ENCODE peak calls at places on chromosome X, in four cellular contexts. U is HEK293T, B is GM12878, J is K562. O is an unnamed sample.

GRCh38 chrX:108361316-108361715 is 76.9 kb downstream of the COL4A6 start:
- DNase-seq in B (no peak), U (no peak), J (no peak), O (no peak)

GRCh38 chrX:153884136-153885076 is 1.6 kb downstream of the L1CAM start:
- DNase-seq in B (no peak), J (no peak), U (no peak), O (no peak)

GRCh38 chrX:34300871-34301270 is 168.8 kb upstream of the FAM47A start:
- DNase-seq in U (peak), B (no peak), J (peak), O (peak)

GRCh38 chrX:36916941-36917340 is 91.2 kb upstream of the FAM47C start:
- DNase-seq in U (no peak), B (no peak), J (no peak), O (no peak)

GRCh38 chrX:150094996-150095395 is 156.7 kb upstream of the EOLA2 start:
- DNase-seq in U (no peak), J (no peak), B (no peak), O (no peak)

GRCh38 chrX:154142950-154143745 is 895 bp upstream of the OPN1LW start:
- DNase-seq in B (no peak), J (no peak), U (no peak), O (no peak)

GRCh38 chrX:63635750-63636149 is 149.3 kb downstream of the ARHGEF9 start:
- DNase-seq in J (no peak), U (no peak), B (no peak), O (no peak)

GRCh38 chrX:95950679-95951078 is 734.0 kb upstream of the DIAPH2 start:
- DNase-seq in U (no peak), J (no peak), B (no peak), O (no peak)

GRCh38 chrX:152817082-152817744 is 13.3 kb downstream of the CETN2 start:
- DNase-seq in J (peak), U (peak), B (no peak), O (no peak)

GRCh38 chrX:55041514-55041913 is 10.7 kb upstream of the ALAS2 start:
- DNase-seq in U (no peak), J (no peak), B (no peak), O (no peak)

GRCh38 chrX:3451566-3451965 is 105.1 kb upstream of the MXRA5 start:
- DNase-seq in B (no peak), U (no peak), J (no peak), O (no peak)

GRCh38 chrX:145729635-145730034 is 88.0 kb upstream of the SLITRK2 start:
- DNase-seq in U (no peak), J (no peak), B (no peak), O (no peak)

GRCh38 chrX:150683536-150684146 is 9.6 kb upstream of the MTMR1 start:
- DNase-seq in J (peak), U (peak), B (no peak), O (peak)

GRCh38 chrX:19544693-19545305 is 29.5 kb upstream of the MAP3K15 start:
- DNase-seq in B (no peak), U (peak), J (peak), O (peak)

GRCh38 chrX:69074726-69075125 is 90.5 kb downstream of the PJA1 start:
- DNase-seq in U (no peak), B (no peak), J (no peak), O (no peak)

GRCh38 chrX:586351-586750 is 44.2 kb upstream of the SHOX start:
- DNase-seq in B (no peak), J (no peak), U (no peak), O (no peak)

GRCh38 chrX:24014388-24015018 is 12.5 kb downstream of the KLHL15 start:
- DNase-seq in U (no peak), B (peak), J (no peak), O (no peak)

GRCh38 chrX:154396948-154397887 is 959 bp upstream of the RPL10 start:
- DNase-seq in B (no peak), U (peak), J (peak), O (peak)

GRCh38 chrX:17078031-17078730 is 131.7 kb downstream of the REPS2 start:
- DNase-seq in J (no peak), B (no peak), U (no peak), O (no peak)

GRCh38 chrX:48794993-48795501 is 6.8 kb upstream of the HDAC6 start:
- DNase-seq in U (no peak), B (no peak), J (peak), O (no peak)

GRCh38 chrX:23952984-23953907 is 45.4 kb downstream of the CXorf58 start:
- DNase-seq in U (peak), J (peak), B (peak), O (no peak)

GRCh38 chrX:42195506-42195905 is 272.2 kb upstream of the CASK start:
- DNase-seq in J (no peak), B (no peak), U (no peak), O (no peak)

GRCh38 chrX:112967341-112967740 is 126.7 kb upstream of the AMOT start:
- DNase-seq in U (no peak), B (no peak), J (no peak), O (peak)

GRCh38 chrX:66142351-66142750 is 21.7 kb upstream of the HEPH start:
- DNase-seq in J (no peak), U (no peak), B (no peak), O (no peak)

GRCh38 chrX:141405486-141405877 is 163.2 kb upstream of the SPANXC start:
- DNase-seq in J (no peak), B (no peak), U (no peak), O (no peak)

GRCh38 chrX:29453333-29453732 is 762.0 kb upstream of the MAGEB2 start:
- DNase-seq in U (no peak), J (no peak), B (no peak), O (no peak)

GRCh38 chrX:39995457-39995856 is 102.3 kb downstream of the BCOR start:
- DNase-seq in B (no peak), U (no peak), J (no peak), O (no peak)

GRCh38 chrX:119694601-119695534 is 1.9 kb upstream of the SEPTIN6 start:
- DNase-seq in J (no peak), U (no peak), B (no peak), O (peak)

GRCh38 chrX:136528645-136529315 is 3.2 kb upstream of the VGLL1 start:
- DNase-seq in U (peak), J (peak), B (no peak), O (no peak)

GRCh38 chrX:136525738-136526606 is 6.0 kb upstream of the VGLL1 start:
- DNase-seq in J (no peak), U (no peak), B (no peak), O (no peak)

GRCh38 chrX:136534131-136534530 is 2.1 kb downstream of the VGLL1 start:
- DNase-seq in J (no peak), B (no peak), U (no peak), O (no peak)

GRCh38 chrX:136531951-136532350 is at the start of gene VGLL1:
- DNase-seq in J (no peak), B (no peak), U (no peak), O (no peak)

GRCh38 chrX:136529795-136530194 is 2.2 kb upstream of the VGLL1 start:
- DNase-seq in B (no peak), U (no peak), J (peak), O (no peak)
- TF ChIP-seq TARDBP in B (no peak), U (no peak), J (no peak), O (no peak)

DNA sequence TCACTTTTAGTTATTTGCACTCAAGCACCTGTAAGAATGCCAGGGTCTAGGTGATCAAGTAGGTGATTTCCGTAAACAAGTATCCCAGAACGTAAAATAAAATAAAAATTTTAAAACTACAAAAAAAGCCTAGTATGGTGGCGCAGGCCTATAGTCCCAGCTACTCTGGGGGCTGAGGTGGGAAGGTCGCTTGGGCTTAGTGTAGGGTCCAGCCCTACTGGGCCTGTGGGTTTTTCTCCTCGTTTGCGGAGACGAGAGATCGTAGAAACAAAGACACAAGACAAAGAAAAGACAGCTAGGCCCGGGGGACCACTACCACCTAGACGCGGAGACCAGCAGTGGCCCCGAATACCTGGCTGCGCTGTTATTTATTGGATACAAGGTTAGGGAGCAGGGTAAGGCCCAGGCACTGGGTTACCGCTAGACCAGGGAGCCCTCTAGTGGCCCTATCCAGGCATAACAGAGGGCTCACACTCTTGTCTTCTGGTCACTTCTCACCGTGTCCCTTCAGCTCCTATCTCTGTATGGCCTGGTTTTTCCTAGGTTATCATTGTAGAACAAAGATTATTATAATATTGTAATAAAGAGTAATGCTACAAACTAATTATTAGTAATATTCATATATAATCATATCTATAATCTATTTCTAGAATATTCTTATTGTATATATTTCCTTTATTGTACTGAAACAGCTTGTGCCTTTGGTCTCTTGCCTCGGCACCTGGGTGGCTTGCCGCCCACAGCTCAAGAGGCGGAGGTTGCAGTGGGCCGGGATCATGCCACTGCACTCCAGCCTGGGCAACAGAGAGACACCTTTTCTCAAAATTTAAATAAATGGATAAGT is 38.4 kb downstream of the SAGE1 start:
- DNase-seq in B (no peak), U (peak), J (peak), O (peak)
- TF ChIP-seq TARDBP in B (no peak), U (no peak), J (no peak), O (no peak)

DNA sequence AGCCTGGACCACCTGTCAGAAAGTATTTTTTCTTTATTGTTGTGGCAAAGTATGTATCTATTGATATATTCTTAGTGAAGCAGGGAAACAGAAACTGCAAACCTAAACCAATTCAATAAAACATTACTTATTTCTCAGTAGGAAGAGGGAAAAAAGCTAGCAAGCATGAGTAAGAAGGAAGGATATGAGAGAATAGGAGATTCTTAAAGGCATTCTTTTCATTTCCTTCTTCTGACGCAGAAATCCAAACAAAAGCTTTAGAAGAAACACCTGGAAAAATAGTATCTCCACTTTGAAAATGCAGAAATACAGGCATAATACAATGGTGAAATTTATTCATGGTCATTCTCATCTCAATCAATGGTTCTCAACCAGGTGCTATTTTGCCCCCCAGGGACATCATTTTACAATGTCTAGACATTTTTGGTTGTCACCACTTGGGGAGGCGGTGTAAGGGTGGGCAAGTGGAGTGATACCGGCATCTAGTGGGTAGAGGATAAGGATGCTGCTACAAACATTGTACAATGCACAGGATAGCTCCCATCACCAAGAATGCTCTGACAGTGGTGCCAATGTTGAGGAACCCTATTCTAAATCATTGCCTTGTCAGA is 21.7 kb upstream of the ATXN3L start:
- DNase-seq in B (no peak), J (no peak), U (no peak), O (no peak)
- TF ChIP-seq TARDBP in B (no peak), J (no peak), U (no peak), O (no peak)

DNA sequence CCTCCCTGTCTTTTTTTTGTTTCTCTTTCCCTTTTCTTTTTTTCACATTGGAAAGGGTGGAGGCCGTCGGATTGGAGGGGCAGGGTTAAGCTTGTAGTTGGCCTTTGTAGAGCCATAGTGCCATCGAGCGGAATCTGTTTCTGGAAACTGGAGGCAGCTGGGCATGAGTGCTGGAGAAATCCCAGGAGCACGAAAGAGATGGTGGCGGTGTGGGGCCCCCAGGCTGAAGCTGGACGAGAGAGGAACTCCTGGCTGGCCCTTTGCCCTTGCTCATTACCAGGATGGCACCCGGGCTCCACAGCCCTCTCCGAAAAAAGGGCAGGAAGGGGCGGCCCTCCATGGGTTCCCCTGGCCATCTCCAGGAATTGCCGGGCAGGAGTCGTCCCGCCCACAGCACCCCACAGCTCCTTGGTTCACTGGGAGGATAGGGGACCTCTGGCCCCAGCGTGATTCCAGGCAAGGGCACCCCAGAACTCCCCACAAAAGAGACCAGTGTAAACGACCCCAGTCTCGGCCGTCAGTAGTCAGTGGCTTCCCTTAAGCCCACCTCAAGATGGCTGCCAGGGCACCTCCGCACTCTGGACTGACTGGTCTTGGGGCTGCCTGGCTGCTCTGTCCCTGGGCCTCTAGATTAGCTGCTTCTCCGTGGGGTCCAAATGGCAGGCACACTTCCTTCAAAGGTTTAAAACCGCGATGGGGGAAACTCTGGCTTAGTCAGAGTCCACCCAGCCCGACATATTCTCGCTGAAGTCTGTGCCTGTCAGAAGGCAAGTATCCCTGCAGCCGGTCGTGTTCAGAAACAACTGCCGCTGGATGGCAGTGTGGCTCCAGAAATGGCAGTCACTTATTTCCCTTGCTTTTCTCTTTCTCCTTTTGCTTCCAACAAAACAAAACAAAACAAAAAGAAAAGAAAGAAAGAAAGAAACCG is 74.1 kb downstream of the NBDY start:
- DNase-seq in U (peak), J (peak), B (peak), O (peak)
- TF ChIP-seq TARDBP in U (no peak), J (no peak), B (no peak), O (no peak)

O was measured in HepG2.